ENCODE peak calls at places on chromosomes 4 and X, in five cellular contexts. X is GM12878, H is HCT116, V is K562, L is H1. E is an unnamed sample.

GRCh38 chrX:24760601-24761000 is 66.9 kb downstream of the POLA1 start:
- DNase-seq in X (no peak), H (no peak), V (no peak), L (no peak), E (no peak)

GRCh38 chrX:10725071-10725470 is 104.7 kb upstream of the MID1 start:
- DNase-seq in X (no peak), H (no peak), V (peak), L (no peak), E (no peak)

GRCh38 chr4:186078977-186079697 is 10.2 kb downstream of the TLR3 start:
- DNase-seq in X (no peak), H (no peak), V (no peak), L (no peak), E (no peak)

GRCh38 chr4:162959056-162959455 is 207.6 kb downstream of the NAF1 start:
- DNase-seq in X (peak), H (peak), V (no peak), L (peak), E (no peak)

GRCh38 chr4:159937595-159937994 is 834.7 kb downstream of the RAPGEF2 start:
- DNase-seq in X (no peak), H (no peak), V (no peak), L (no peak), E (no peak)

GRCh38 chr4:82372502-82372873 is 1.3 kb downstream of the HNRNPD start:
- DNase-seq in X (no peak), H (no peak), V (peak), L (no peak), E (no peak)

GRCh38 chr4:2254665-2255500 is 7.0 kb downstream of the MXD4 start:
- DNase-seq in X (no peak), H (no peak), V (no peak), L (no peak), E (no peak)

GRCh38 chrX:64792598-64793337 is 183.5 kb downstream of the ZC4H2 start:
- DNase-seq in X (no peak), H (no peak), V (no peak), L (peak), E (peak)

GRCh38 chr4:139619644-139620043 is 46.0 kb upstream of the MGST2 start:
- DNase-seq in X (no peak), H (no peak), V (no peak), L (no peak), E (no peak)

GRCh38 chr4:15912961-15913630 is 25.4 kb downstream of the FGFBP1 start:
- DNase-seq in X (no peak), H (no peak), V (no peak), L (no peak), E (no peak)

GRCh38 chrX:14363719-14364118 is 165.6 kb upstream of the GLRA2 start:
- DNase-seq in X (no peak), H (no peak), V (no peak), L (no peak), E (no peak)

GRCh38 chrX:6225307-6226052 is 3.2 kb downstream of the NLGN4X start:
- DNase-seq in X (no peak), H (no peak), V (peak), L (no peak), E (no peak)

GRCh38 chr4:10721616-10722015 is 37.0 kb upstream of the CLNK start:
- DNase-seq in X (no peak), H (no peak), V (no peak), L (no peak), E (no peak)

GRCh38 chrX:43655151-43655676 is 885 bp upstream of the MAOA start:
- DNase-seq in X (no peak), H (no peak), V (no peak), L (peak), E (no peak)
- TF ChIP-seq ZNF274 in X (no peak), H (no peak), V (no peak), L (no peak), E (no peak)

DNA sequence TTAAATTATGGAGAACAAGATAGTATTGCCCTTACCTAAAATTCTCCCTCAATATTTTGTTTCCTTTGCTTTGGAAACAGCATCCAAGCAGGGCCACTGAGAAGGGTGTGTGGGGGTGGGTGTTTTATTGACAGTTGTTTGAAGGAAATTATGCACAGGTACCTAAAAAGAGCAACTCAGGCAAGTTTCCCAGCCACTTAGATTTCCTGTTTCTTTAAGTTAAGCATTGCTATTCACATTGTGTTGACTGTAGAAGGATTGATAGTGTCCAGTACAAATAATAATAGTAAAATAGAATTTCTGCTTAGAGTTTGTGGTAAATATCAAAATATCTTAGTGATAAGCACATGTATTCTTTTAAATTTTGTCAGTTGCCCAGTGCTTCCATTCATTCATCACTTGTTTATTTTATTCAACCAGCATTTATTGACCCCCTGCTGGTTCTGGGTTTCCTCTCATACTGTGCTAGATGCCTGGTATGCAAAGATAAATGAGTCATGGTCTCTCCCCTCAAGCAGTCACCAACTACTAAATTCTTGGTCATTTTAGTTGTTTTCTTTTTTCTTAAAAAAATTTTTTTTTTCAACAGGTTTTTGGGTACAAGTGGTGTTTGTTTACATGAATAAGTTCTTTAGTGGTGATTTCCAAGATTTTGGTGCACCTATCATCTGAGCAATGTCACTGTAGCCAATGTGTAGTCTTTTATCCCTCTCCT is 50.0 kb downstream of the GALNT7 start:
- DNase-seq in X (no peak), H (peak), V (peak), L (no peak), E (no peak)
- TF ChIP-seq ZNF274 in X (no peak), H (no peak), V (no peak), L (no peak), E (no peak)

GRCh38 chr4:54149323-54149722 is 49.4 kb downstream of the GSX2 start:
- DNase-seq in X (no peak), H (no peak), V (no peak), L (no peak), E (no peak)
- TF ChIP-seq ZNF274 in X (no peak), H (no peak), V (no peak), L (no peak), E (no peak)

GRCh38 chrX:23373129-23373804 is 38.6 kb downstream of the PTCHD1 start:
- DNase-seq in X (no peak), H (no peak), V (no peak), L (no peak), E (no peak)
- TF ChIP-seq ZNF274 in X (no peak), H (no peak), V (no peak), L (no peak), E (no peak)

GRCh38 chrX:120549483-120550452 is 11.0 kb downstream of the CUL4B start:
- DNase-seq in X (no peak), H (peak), V (peak), L (no peak), E (no peak)
- TF ChIP-seq ZNF274 in X (no peak), H (no peak), V (no peak), L (no peak), E (no peak)

DNA sequence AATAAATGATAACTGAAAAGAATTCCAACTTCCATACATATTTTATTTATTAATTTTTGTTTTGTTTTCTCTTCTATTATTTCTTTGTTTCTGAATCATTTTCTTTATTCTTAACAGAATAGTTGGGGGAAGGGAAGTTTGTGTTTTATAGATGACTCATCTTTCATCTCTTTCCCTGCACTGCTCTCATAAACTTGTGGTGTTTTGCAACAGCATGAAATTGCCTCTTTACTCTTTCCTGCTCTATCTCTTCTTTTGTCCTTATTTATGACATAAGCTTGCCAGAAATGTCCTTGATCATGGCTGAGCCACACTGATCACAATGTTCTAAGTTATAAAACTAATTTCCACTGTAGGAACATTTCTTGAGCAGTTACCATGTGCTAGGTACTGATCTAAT is 22.3 kb downstream of the QRFPR start:
- DNase-seq in X (no peak), H (peak), V (no peak), L (no peak), E (no peak)
- TF ChIP-seq ZNF274 in X (no peak), H (no peak), V (no peak), L (no peak), E (no peak)

E was measured in NT2/D1.